ENCODE peak calls at places on chromosome 17, in eight cellular contexts. One of them, this sample, is unnamed.

GRCh38 chr17:47291242-47291873 is 32.4 kb upstream of the EFCAB13 start:
- DNase-seq in CD8-positive, alpha-beta T cell: no peak
- DNase-seq in PC-9: peak
- DNase-seq in HFF-Myc: no peak
- DNase-seq in transverse colon: no peak
- DNase-seq in cardiac fibroblast: no peak
- DNase-seq in foreskin fibroblast: no peak
- DNase-seq in dorsolateral prefrontal cortex: no peak
- DNase-seq in this sample: no peak

GRCh38 chr17:17215575-17215974 is 9.4 kb upstream of the PLD6 start:
- DNase-seq in CD8-positive, alpha-beta T cell: no peak
- DNase-seq in PC-9: no peak
- DNase-seq in HFF-Myc: no peak
- DNase-seq in transverse colon: no peak
- DNase-seq in cardiac fibroblast: no peak
- DNase-seq in foreskin fibroblast: no peak
- DNase-seq in dorsolateral prefrontal cortex: no peak
- DNase-seq in this sample: no peak

GRCh38 chr17:79618383-79619067 is 7.7 kb upstream of the RBFOX3 start:
- DNase-seq in CD8-positive, alpha-beta T cell: no peak
- DNase-seq in PC-9: no peak
- DNase-seq in HFF-Myc: no peak
- DNase-seq in transverse colon: no peak
- DNase-seq in cardiac fibroblast: no peak
- DNase-seq in foreskin fibroblast: peak
- DNase-seq in dorsolateral prefrontal cortex: no peak
- DNase-seq in this sample: no peak

GRCh38 chr17:77802811-77803220 is 155.7 kb upstream of the TNRC6C start:
- DNase-seq in CD8-positive, alpha-beta T cell: no peak
- DNase-seq in PC-9: no peak
- DNase-seq in HFF-Myc: no peak
- DNase-seq in transverse colon: no peak
- DNase-seq in cardiac fibroblast: peak
- DNase-seq in foreskin fibroblast: no peak
- DNase-seq in dorsolateral prefrontal cortex: peak
- DNase-seq in this sample: no peak

GRCh38 chr17:56699186-56699895 is 105.8 kb downstream of the NOG start:
- DNase-seq in CD8-positive, alpha-beta T cell: no peak
- DNase-seq in PC-9: peak
- DNase-seq in HFF-Myc: peak
- DNase-seq in transverse colon: peak
- DNase-seq in cardiac fibroblast: peak
- DNase-seq in foreskin fibroblast: peak
- DNase-seq in dorsolateral prefrontal cortex: no peak
- DNase-seq in this sample: peak

GRCh38 chr17:63834431-63835166 is 7.1 kb upstream of the FTSJ3 start:
- DNase-seq in CD8-positive, alpha-beta T cell: peak
- DNase-seq in PC-9: peak
- DNase-seq in HFF-Myc: peak
- DNase-seq in transverse colon: no peak
- DNase-seq in cardiac fibroblast: peak
- DNase-seq in foreskin fibroblast: peak
- DNase-seq in dorsolateral prefrontal cortex: peak
- DNase-seq in this sample: peak

GRCh38 chr17:1091885-1092284 is 87.9 kb downstream of the ABR start:
- DNase-seq in CD8-positive, alpha-beta T cell: no peak
- DNase-seq in PC-9: no peak
- DNase-seq in HFF-Myc: no peak
- DNase-seq in transverse colon: no peak
- DNase-seq in cardiac fibroblast: no peak
- DNase-seq in foreskin fibroblast: no peak
- DNase-seq in dorsolateral prefrontal cortex: no peak
- DNase-seq in this sample: no peak

GRCh38 chr17:72151565-72152391 is 31.0 kb downstream of the SOX9 start:
- DNase-seq in CD8-positive, alpha-beta T cell: no peak
- DNase-seq in PC-9: peak
- DNase-seq in HFF-Myc: no peak
- DNase-seq in transverse colon: peak
- DNase-seq in cardiac fibroblast: peak
- DNase-seq in foreskin fibroblast: peak
- DNase-seq in dorsolateral prefrontal cortex: peak
- DNase-seq in this sample: peak

GRCh38 chr17:42672038-42672437 is 4.8 kb downstream of the PLEKHH3 start:
- DNase-seq in CD8-positive, alpha-beta T cell: no peak
- DNase-seq in PC-9: no peak
- DNase-seq in HFF-Myc: no peak
- DNase-seq in transverse colon: no peak
- DNase-seq in cardiac fibroblast: no peak
- DNase-seq in foreskin fibroblast: no peak
- DNase-seq in dorsolateral prefrontal cortex: no peak
- DNase-seq in this sample: no peak

GRCh38 chr17:57086069-57086930 is 1.3 kb downstream of the AKAP1 start:
- DNase-seq in CD8-positive, alpha-beta T cell: peak
- DNase-seq in PC-9: no peak
- DNase-seq in HFF-Myc: no peak
- DNase-seq in transverse colon: peak
- DNase-seq in cardiac fibroblast: no peak
- DNase-seq in foreskin fibroblast: peak
- DNase-seq in dorsolateral prefrontal cortex: peak
- DNase-seq in this sample: no peak

GRCh38 chr17:65097110-65097509 is 40.1 kb upstream of the RGS9 start:
- DNase-seq in CD8-positive, alpha-beta T cell: no peak
- DNase-seq in PC-9: no peak
- DNase-seq in HFF-Myc: no peak
- DNase-seq in transverse colon: no peak
- DNase-seq in cardiac fibroblast: no peak
- DNase-seq in foreskin fibroblast: no peak
- DNase-seq in dorsolateral prefrontal cortex: no peak
- DNase-seq in this sample: no peak

GRCh38 chr17:65088621-65089385 is 32.3 kb upstream of the GNA13 start:
- DNase-seq in CD8-positive, alpha-beta T cell: no peak
- DNase-seq in PC-9: no peak
- DNase-seq in HFF-Myc: no peak
- DNase-seq in transverse colon: no peak
- DNase-seq in cardiac fibroblast: no peak
- DNase-seq in foreskin fibroblast: no peak
- DNase-seq in dorsolateral prefrontal cortex: no peak
- DNase-seq in this sample: no peak

GRCh38 chr17:65092262-65092661 is 35.7 kb upstream of the GNA13 start:
- DNase-seq in CD8-positive, alpha-beta T cell: no peak
- DNase-seq in PC-9: peak
- DNase-seq in HFF-Myc: no peak
- DNase-seq in transverse colon: no peak
- DNase-seq in cardiac fibroblast: peak
- DNase-seq in foreskin fibroblast: peak
- DNase-seq in dorsolateral prefrontal cortex: no peak
- DNase-seq in this sample: peak

GRCh38 chr17:65095465-65095864 is 38.9 kb upstream of the GNA13 start:
- DNase-seq in CD8-positive, alpha-beta T cell: no peak
- DNase-seq in PC-9: no peak
- DNase-seq in HFF-Myc: no peak
- DNase-seq in transverse colon: no peak
- DNase-seq in cardiac fibroblast: no peak
- DNase-seq in foreskin fibroblast: no peak
- DNase-seq in dorsolateral prefrontal cortex: no peak
- DNase-seq in this sample: no peak

DNA sequence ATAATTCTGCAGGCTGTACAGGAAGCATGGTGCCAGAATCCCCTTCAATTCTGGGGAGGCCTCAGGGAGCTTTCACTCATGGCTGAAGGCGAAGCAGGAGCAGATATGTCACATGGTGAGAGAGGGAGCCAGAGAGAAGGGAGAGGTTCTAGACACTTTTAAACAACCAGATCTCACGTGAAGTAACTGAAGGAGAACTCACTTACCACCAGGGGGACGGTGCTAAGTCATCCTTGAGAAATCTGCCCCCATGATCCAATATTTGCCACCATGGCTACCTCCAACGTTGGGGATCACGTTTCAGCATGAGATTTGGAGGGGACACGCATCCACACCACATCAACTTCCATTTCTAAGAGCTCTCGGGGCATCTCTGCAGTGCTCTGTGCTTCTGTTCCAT is 37.4 kb upstream of the GNA13 start:
- DNase-seq in CD8-positive, alpha-beta T cell: no peak
- DNase-seq in PC-9: no peak
- DNase-seq in HFF-Myc: no peak
- DNase-seq in transverse colon: no peak
- DNase-seq in cardiac fibroblast: no peak
- DNase-seq in foreskin fibroblast: no peak
- DNase-seq in dorsolateral prefrontal cortex: no peak
- DNase-seq in this sample: no peak
- TF ChIP-seq CTCF in CD8-positive, alpha-beta T cell: no peak
- TF ChIP-seq CTCF in PC-9: no peak
- TF ChIP-seq CTCF in HFF-Myc: peak
- TF ChIP-seq CTCF in transverse colon: no peak
- TF ChIP-seq CTCF in cardiac fibroblast: no peak
- TF ChIP-seq CTCF in foreskin fibroblast: peak
- TF ChIP-seq CTCF in dorsolateral prefrontal cortex: no peak
- TF ChIP-seq CTCF in this sample: peak

GRCh38 chr17:50779747-50780363 is 12.5 kb upstream of the ANKRD40CL start:
- DNase-seq in CD8-positive, alpha-beta T cell: peak
- DNase-seq in PC-9: no peak
- DNase-seq in HFF-Myc: no peak
- DNase-seq in transverse colon: no peak
- DNase-seq in cardiac fibroblast: no peak
- DNase-seq in foreskin fibroblast: no peak
- DNase-seq in dorsolateral prefrontal cortex: no peak
- DNase-seq in this sample: no peak

GRCh38 chr17:50783193-50783660 is 15.9 kb upstream of the ANKRD40CL start:
- DNase-seq in CD8-positive, alpha-beta T cell: peak
- DNase-seq in PC-9: peak
- DNase-seq in HFF-Myc: peak
- DNase-seq in transverse colon: peak
- DNase-seq in cardiac fibroblast: peak
- DNase-seq in foreskin fibroblast: peak
- DNase-seq in dorsolateral prefrontal cortex: peak
- DNase-seq in this sample: peak

GRCh38 chr17:50778471-50778870 is 11.2 kb upstream of the ANKRD40CL start:
- DNase-seq in CD8-positive, alpha-beta T cell: no peak
- DNase-seq in PC-9: no peak
- DNase-seq in HFF-Myc: no peak
- DNase-seq in transverse colon: no peak
- DNase-seq in cardiac fibroblast: no peak
- DNase-seq in foreskin fibroblast: no peak
- DNase-seq in dorsolateral prefrontal cortex: no peak
- DNase-seq in this sample: no peak

GRCh38 chr17:50778988-50779387 is 11.7 kb upstream of the ANKRD40CL start:
- DNase-seq in CD8-positive, alpha-beta T cell: no peak
- DNase-seq in PC-9: no peak
- DNase-seq in HFF-Myc: no peak
- DNase-seq in transverse colon: no peak
- DNase-seq in cardiac fibroblast: no peak
- DNase-seq in foreskin fibroblast: no peak
- DNase-seq in dorsolateral prefrontal cortex: no peak
- DNase-seq in this sample: no peak

GRCh38 chr17:50781167-50781566 is 13.8 kb upstream of the ANKRD40CL start:
- DNase-seq in CD8-positive, alpha-beta T cell: no peak
- DNase-seq in PC-9: no peak
- DNase-seq in HFF-Myc: no peak
- DNase-seq in transverse colon: no peak
- DNase-seq in cardiac fibroblast: no peak
- DNase-seq in foreskin fibroblast: no peak
- DNase-seq in dorsolateral prefrontal cortex: no peak
- DNase-seq in this sample: no peak
- H3K4me3 ChIP-seq in CD8-positive, alpha-beta T cell: no peak
- H3K4me3 ChIP-seq in PC-9: no peak
- H3K4me3 ChIP-seq in HFF-Myc: peak
- H3K4me3 ChIP-seq in transverse colon: no peak
- H3K4me3 ChIP-seq in cardiac fibroblast: peak
- H3K4me3 ChIP-seq in foreskin fibroblast: peak
- H3K4me3 ChIP-seq in dorsolateral prefrontal cortex: peak
- H3K4me3 ChIP-seq in this sample: peak

GRCh38 chr17:80790981-80791742 is 200.5 kb upstream of the CHMP6 start:
- DNase-seq in CD8-positive, alpha-beta T cell: no peak
- DNase-seq in PC-9: no peak
- DNase-seq in HFF-Myc: no peak
- DNase-seq in transverse colon: no peak
- DNase-seq in cardiac fibroblast: no peak
- DNase-seq in foreskin fibroblast: no peak
- DNase-seq in dorsolateral prefrontal cortex: no peak
- DNase-seq in this sample: no peak

GRCh38 chr17:80789356-80789902 is 202.2 kb upstream of the CHMP6 start:
- DNase-seq in CD8-positive, alpha-beta T cell: no peak
- DNase-seq in PC-9: peak
- DNase-seq in HFF-Myc: peak
- DNase-seq in transverse colon: no peak
- DNase-seq in cardiac fibroblast: peak
- DNase-seq in foreskin fibroblast: peak
- DNase-seq in dorsolateral prefrontal cortex: no peak
- DNase-seq in this sample: peak

GRCh38 chr17:80791758-80792284 is 199.8 kb upstream of the CHMP6 start:
- DNase-seq in CD8-positive, alpha-beta T cell: no peak
- DNase-seq in PC-9: peak
- DNase-seq in HFF-Myc: peak
- DNase-seq in transverse colon: peak
- DNase-seq in cardiac fibroblast: peak
- DNase-seq in foreskin fibroblast: peak
- DNase-seq in dorsolateral prefrontal cortex: peak
- DNase-seq in this sample: peak

GRCh38 chr17:80792373-80792781 is 199.3 kb upstream of the CHMP6 start:
- DNase-seq in CD8-positive, alpha-beta T cell: no peak
- DNase-seq in PC-9: no peak
- DNase-seq in HFF-Myc: no peak
- DNase-seq in transverse colon: no peak
- DNase-seq in cardiac fibroblast: peak
- DNase-seq in foreskin fibroblast: peak
- DNase-seq in dorsolateral prefrontal cortex: no peak
- DNase-seq in this sample: no peak

DNA sequence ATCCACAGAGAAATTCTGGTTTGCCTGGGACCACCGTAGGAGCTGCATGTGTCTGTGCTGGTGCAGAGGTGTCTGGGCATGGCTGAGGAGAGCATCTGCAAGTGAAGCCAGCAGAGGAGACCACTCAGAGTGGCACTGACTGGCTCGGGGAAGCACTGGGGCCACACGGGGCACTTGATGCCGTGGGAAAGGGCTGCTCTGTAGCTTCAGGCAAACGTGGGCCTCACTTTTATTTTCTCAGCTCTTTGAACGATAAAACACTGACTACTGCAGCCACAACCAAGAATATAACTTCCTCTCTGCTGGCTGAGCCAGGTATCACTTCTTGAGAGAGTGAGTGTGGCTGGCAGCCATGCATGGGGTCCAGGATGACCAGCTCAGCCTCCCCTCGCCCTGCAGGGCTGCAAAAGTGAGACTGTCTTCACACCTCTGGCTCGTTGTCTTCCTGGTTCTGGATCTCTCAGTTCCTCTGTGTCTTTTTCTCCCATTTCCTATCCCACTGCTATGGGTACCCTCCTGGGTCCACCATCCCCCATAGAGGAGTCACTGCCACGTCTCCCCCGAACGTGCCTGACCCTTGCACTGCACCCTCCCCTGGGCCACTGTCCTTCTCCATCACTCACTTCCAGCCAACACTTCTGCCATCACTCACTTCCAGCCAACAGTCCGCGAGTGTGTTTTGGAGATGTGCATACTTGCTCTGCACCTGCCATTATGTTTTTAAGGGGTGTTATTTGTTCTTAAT is 201.4 kb upstream of the CHMP6 start:
- DNase-seq in CD8-positive, alpha-beta T cell: peak
- DNase-seq in PC-9: no peak
- DNase-seq in HFF-Myc: no peak
- DNase-seq in transverse colon: no peak
- DNase-seq in cardiac fibroblast: no peak
- DNase-seq in foreskin fibroblast: no peak
- DNase-seq in dorsolateral prefrontal cortex: no peak
- DNase-seq in this sample: no peak
- TF ChIP-seq CTCF in CD8-positive, alpha-beta T cell: peak
- TF ChIP-seq CTCF in PC-9: no peak
- TF ChIP-seq CTCF in HFF-Myc: no peak
- TF ChIP-seq CTCF in transverse colon: no peak
- TF ChIP-seq CTCF in cardiac fibroblast: no peak
- TF ChIP-seq CTCF in foreskin fibroblast: no peak
- TF ChIP-seq CTCF in dorsolateral prefrontal cortex: no peak
- TF ChIP-seq CTCF in this sample: no peak

GRCh38 chr17:8221663-8222379 is 11.4 kb upstream of the AURKB start:
- DNase-seq in CD8-positive, alpha-beta T cell: peak
- DNase-seq in PC-9: peak
- DNase-seq in HFF-Myc: peak
- DNase-seq in transverse colon: peak
- DNase-seq in cardiac fibroblast: peak
- DNase-seq in foreskin fibroblast: peak
- DNase-seq in dorsolateral prefrontal cortex: peak
- DNase-seq in this sample: peak
- H3K4me3 ChIP-seq in CD8-positive, alpha-beta T cell: peak
- H3K4me3 ChIP-seq in PC-9: peak
- H3K4me3 ChIP-seq in HFF-Myc: peak
- H3K4me3 ChIP-seq in transverse colon: peak
- H3K4me3 ChIP-seq in cardiac fibroblast: peak
- H3K4me3 ChIP-seq in foreskin fibroblast: peak
- H3K4me3 ChIP-seq in dorsolateral prefrontal cortex: peak
- H3K4me3 ChIP-seq in this sample: peak